ENCODE peak calls at places on chromosomes 2 and 18, in five cellular contexts. O is tibial artery, D is PC-9, X is lower leg skin, S is adrenal gland. M is an unnamed sample.

GRCh38 chr2:216858312-216858711 is 1.6 kb downstream of the TNP1 start:
- DNase-seq in O (no peak), D (no peak), X (no peak), S (no peak), M (no peak)

GRCh38 chr2:242075683-242076082 is 206.2 kb downstream of the RTP5 start:
- DNase-seq in O (no peak), D (peak), X (no peak), S (no peak), M (no peak)

GRCh38 chr2:86790828-86791561 is at the start of gene CD8A:
- DNase-seq in O (no peak), D (no peak), X (no peak), S (no peak), M (no peak)

GRCh38 chr18:59897321-59897954 is 2.4 kb upstream of the PMAIP1 start:
- DNase-seq in O (no peak), D (no peak), X (no peak), S (no peak), M (no peak)

GRCh38 chr2:127205211-127206140 is 14.6 kb downstream of the CYP27C1 start:
- DNase-seq in O (no peak), D (no peak), X (no peak), S (no peak), M (peak)

GRCh38 chr2:32750880-32751279 is 123.0 kb downstream of the TTC27 start:
- DNase-seq in O (no peak), D (no peak), X (no peak), S (no peak), M (no peak)

GRCh38 chr2:31083204-31083993 is 54.8 kb downstream of the GALNT14 start:
- DNase-seq in O (no peak), D (no peak), X (no peak), S (no peak), M (no peak)

GRCh38 chr2:172278642-172279041 is 148.7 kb upstream of the ITGA6 start:
- DNase-seq in O (no peak), D (no peak), X (no peak), S (no peak), M (no peak)

GRCh38 chr18:78073275-78073674 is 823.6 kb downstream of the GALR1 start:
- DNase-seq in O (no peak), D (no peak), X (no peak), S (no peak), M (no peak)

GRCh38 chr2:160407393-160408204 is 86.0 kb downstream of the RBMS1 start:
- DNase-seq in O (peak), D (peak), X (no peak), S (peak), M (peak)

GRCh38 chr2:50712569-50712968 is 319.4 kb downstream of the NRXN1 start:
- DNase-seq in O (no peak), D (no peak), X (no peak), S (no peak), M (no peak)

GRCh38 chr2:197309369-197310231 is 980 bp downstream of the ANKRD44 start:
- DNase-seq in O (peak), D (no peak), X (peak), S (peak), M (peak)

GRCh38 chr2:32965523-32966171 is 18.9 kb downstream of the LTBP1 start:
- DNase-seq in O (no peak), D (no peak), X (no peak), S (no peak), M (no peak)

GRCh38 chr18:48754993-48755473 is 195.7 kb downstream of the SMAD7 start:
- DNase-seq in O (no peak), D (no peak), X (no peak), S (no peak), M (no peak)

GRCh38 chr2:67400560-67401464 is 3.7 kb downstream of the ETAA1 start:
- DNase-seq in O (no peak), D (no peak), X (no peak), S (no peak), M (no peak)

GRCh38 chr2:37604716-37605115 is 66.7 kb downstream of the CDC42EP3 start:
- DNase-seq in O (no peak), D (no peak), X (no peak), S (no peak), M (no peak)

GRCh38 chr18:61333746-61334490 is 688 bp downstream of the CDH20 start:
- DNase-seq in O (no peak), D (no peak), X (no peak), S (no peak), M (no peak)

GRCh38 chr18:32742620-32743019 is 30.2 kb downstream of the KLHL14 start:
- DNase-seq in O (no peak), D (no peak), X (no peak), S (no peak), M (no peak)

GRCh38 chr18:23671564-23671963 is 8.9 kb upstream of the ANKRD29 start:
- DNase-seq in O (no peak), D (no peak), X (no peak), S (no peak), M (no peak)

GRCh38 chr2:238910751-238911351 is 63.0 kb downstream of the TWIST2 start:
- DNase-seq in O (no peak), D (peak), X (no peak), S (no peak), M (peak)

GRCh38 chr2:217740178-217740577 is 262.6 kb downstream of the TNS1 start:
- DNase-seq in O (no peak), D (no peak), X (no peak), S (no peak), M (no peak)

GRCh38 chr2:206217743-206218520 is 56.5 kb upstream of the ZDBF2 start:
- DNase-seq in O (no peak), D (no peak), X (no peak), S (no peak), M (no peak)

GRCh38 chr2:31269087-31269486 is 35.1 kb downstream of the EHD3 start:
- DNase-seq in O (no peak), D (no peak), X (no peak), S (no peak), M (no peak)

DNA sequence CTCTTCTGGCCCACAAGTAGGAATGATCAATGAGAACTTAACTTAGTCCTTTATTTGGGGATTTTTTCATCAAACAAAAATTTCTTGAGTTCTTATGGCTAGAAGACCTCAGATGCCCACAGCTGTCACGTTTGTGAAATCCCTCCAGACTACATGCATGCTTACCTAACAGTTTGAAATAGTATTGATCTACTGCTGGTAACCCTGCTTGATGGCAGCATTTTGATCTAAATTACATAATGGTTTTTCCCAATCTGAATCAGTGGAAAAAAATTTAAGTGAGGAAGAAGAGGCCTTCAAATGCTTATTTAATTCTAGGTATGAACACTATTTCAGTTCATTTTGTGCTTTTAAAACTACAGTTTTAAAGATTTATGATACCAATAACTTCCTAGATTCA is 13.9 kb downstream of the ERMN start:
- DNase-seq in O (no peak), D (no peak), X (no peak), S (no peak), M (no peak)
- H3K4me3 ChIP-seq in O (no peak), D (no peak), X (no peak), S (no peak), M (no peak)

DNA sequence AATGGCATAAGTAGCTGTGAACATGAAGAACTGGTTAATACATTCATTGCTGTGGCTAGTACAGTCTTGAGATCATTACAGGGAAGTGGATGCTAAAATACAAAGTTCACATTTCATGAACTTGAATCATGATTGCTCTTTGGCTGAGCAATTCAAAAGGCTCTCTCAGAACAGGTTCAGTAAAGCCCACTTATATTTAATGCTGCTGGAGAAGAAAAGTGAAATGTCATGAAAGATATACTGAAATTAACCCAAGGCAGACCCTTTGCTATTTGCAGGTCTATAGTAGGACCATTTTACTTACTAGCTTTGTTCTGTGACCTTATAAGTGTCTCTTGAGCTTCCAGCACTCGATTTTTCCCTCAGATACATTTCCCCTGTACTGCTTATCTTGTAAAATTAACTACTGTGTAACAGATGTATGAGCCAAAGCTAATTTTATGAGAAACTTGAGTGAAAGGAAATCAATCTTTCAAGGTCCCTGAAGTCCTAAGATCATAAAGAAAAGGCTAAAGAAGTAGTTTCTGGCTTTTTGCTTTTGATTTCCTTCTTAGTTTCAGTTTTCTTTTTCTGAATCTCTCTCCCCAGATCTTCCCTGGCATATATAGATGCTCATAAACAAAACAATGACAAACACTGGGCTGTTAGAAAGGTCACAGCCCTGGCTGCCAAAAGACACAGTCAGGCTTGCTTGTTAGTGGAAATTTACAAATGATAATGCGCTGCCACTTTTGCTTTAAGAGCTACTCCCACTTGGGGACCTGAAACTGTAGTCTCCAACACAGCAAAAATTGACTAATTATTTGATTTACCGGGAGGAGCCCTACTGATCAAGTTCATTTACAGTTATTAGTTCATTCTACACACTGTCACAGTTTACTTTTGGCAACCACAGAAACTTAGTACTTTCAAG is 132.7 kb upstream of the XPO1 start:
- DNase-seq in O (peak), D (peak), X (peak), S (peak), M (no peak)
- H3K4me3 ChIP-seq in O (peak), D (peak), X (no peak), S (peak), M (peak)

DNA sequence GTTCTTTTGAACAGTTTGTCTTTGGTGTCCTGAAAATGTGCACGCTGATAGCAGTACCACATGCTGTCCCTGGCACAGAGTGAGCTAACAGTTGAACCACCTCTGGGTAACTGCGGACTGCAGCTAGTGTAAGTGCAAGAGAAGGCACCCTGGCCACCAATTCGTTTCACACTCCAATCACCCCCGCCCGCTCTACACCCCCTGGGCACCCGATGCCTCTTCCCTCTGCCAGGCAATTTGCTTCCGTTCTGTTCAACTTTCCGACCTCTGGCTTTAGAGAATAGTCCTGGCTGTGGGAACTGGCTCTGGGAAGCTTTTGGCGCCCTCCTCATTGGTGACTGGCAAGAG is 1.4 kb downstream of the DOCK10 start:
- DNase-seq in O (no peak), D (no peak), X (no peak), S (peak), M (no peak)
- H3K4me3 ChIP-seq in O (peak), D (no peak), X (peak), S (peak), M (peak)

GRCh38 chr2:173962036-173962435 is 3.1 kb downstream of the SP3 start:
- DNase-seq in O (no peak), D (no peak), X (no peak), S (no peak), M (no peak)

GRCh38 chr2:173959358-173959884 is 5.8 kb downstream of the SP3 start:
- DNase-seq in O (no peak), D (no peak), X (no peak), S (no peak), M (no peak)

GRCh38 chr2:173962583-173963110 is 2.5 kb downstream of the SP3 start:
- DNase-seq in O (no peak), D (no peak), X (no peak), S (no peak), M (no peak)

GRCh38 chr2:173959909-173960308 is 5.3 kb downstream of the SP3 start:
- DNase-seq in O (no peak), D (no peak), X (no peak), S (no peak), M (no peak)

GRCh38 chr2:173961346-173961705 is 3.8 kb downstream of the SP3 start:
- DNase-seq in O (no peak), D (no peak), X (no peak), S (no peak), M (no peak)
- H3K4me3 ChIP-seq in O (no peak), D (peak), X (no peak), S (no peak), M (no peak)

GRCh38 chr2:151379191-151379590 is 21.8 kb downstream of the TNFAIP6 start:
- DNase-seq in O (no peak), D (no peak), X (no peak), S (no peak), M (no peak)
- H3K4me3 ChIP-seq in O (no peak), D (no peak), X (no peak), S (no peak), M (no peak)

GRCh38 chr2:177610813-177611212 is 218.2 kb downstream of the AGPS start:
- DNase-seq in O (no peak), D (no peak), X (no peak), S (no peak), M (no peak)

GRCh38 chr2:177604291-177605065 is 211.9 kb downstream of the AGPS start:
- DNase-seq in O (peak), D (peak), X (peak), S (peak), M (no peak)

GRCh38 chr2:177603734-177604133 is 211.2 kb downstream of the AGPS start:
- DNase-seq in O (no peak), D (no peak), X (no peak), S (no peak), M (no peak)

GRCh38 chr2:177602611-177603164 is 210.1 kb downstream of the AGPS start:
- DNase-seq in O (no peak), D (no peak), X (no peak), S (no peak), M (no peak)

DNA sequence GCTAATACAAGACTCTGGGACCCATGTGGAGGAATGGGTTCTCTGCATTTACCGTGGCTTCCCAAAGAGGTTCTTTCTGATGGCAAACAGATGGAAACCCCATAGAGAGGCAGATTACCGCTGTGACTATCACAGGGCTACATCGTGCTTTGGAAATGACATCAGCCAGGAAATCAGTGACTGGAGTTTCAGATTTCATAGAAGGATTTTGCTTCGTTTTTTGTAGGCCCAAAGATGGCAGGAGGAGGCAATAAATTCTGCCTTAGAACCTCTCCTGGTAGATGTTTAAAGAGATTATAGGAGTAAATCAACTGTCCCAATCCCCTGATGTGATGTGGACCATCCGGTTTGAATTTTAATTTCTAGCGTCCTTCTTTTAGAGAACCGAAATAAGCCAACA is 214.1 kb downstream of the AGPS start:
- DNase-seq in O (no peak), D (no peak), X (no peak), S (no peak), M (no peak)
- H3K4me3 ChIP-seq in O (no peak), D (no peak), X (no peak), S (no peak), M (no peak)

DNA sequence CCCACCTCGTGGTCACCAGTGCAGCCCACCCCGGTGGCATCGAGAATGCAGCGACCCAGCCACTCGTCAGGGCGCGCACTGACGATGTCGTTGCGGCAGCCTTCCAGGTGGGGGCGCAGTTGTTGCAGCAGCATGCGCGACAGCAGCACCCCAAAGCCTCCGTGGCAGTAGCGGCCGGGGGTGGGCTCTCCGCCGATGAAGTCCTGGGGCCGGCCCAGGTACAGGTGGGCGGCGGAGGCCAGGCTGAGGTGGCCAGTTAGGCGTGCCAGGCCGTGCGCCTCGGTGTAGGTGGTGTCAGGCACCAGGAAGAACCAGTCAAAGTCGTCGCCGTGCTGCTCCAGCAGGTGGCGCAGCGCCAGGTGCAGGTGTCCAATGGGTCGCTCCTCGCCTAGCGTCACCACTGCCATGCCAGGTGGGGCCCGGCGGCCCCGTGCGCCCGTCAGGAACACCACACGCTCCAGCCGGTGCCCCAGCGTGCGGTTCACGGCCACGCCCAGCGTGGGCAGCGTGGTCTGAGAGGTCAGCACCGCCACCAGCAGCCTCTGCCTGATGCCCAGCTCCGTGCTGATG is 1.9 kb downstream of the CHPF start:
- DNase-seq in O (peak), D (peak), X (peak), S (peak), M (peak)
- H3K4me3 ChIP-seq in O (peak), D (peak), X (no peak), S (no peak), M (peak)